ENCODE peak calls at places on chromosomes 16 and 17, in ten cellular contexts. One of them, this sample, is unnamed.

GRCh38 chr17:79011451-79012147 is 2.0 kb upstream of the CANT1 start:
- DNase-seq in NCI-H187: no peak
- DNase-seq in stimulated activated CD8-positive, alpha-beta memory T cell treated with anti-CD3 and anti-CD28 coated beads, Interleukin-15, amount 100 ng/mL, for 24 hours: no peak
- DNase-seq in GM13977: no peak
- DNase-seq in putamen: no peak
- DNase-seq in left ventricle myocardium inferior: no peak
- DNase-seq in cardiac septum: no peak
- DNase-seq in Right ventricle myocardium superior: no peak
- DNase-seq in stimulated activated CD4-positive, alpha-beta T cell treated with anti-CD3 and anti-CD28 coated beads, Interleukin-4, amount 100 ng/mL, for 4 hours: no peak
- DNase-seq in Peyer's patch: no peak
- DNase-seq in this sample: no peak

GRCh38 chr16:56649271-56649670 is 2.4 kb upstream of the MT1B start:
- DNase-seq in putamen: no peak
- DNase-seq in stimulated activated CD8-positive, alpha-beta memory T cell treated with anti-CD3 and anti-CD28 coated beads, Interleukin-15, amount 100 ng/mL, for 24 hours: no peak
- DNase-seq in stimulated activated CD4-positive, alpha-beta T cell treated with anti-CD3 and anti-CD28 coated beads, Interleukin-4, amount 100 ng/mL, for 4 hours: no peak
- DNase-seq in left ventricle myocardium inferior: no peak
- DNase-seq in Peyer's patch: no peak
- DNase-seq in Right ventricle myocardium superior: no peak
- DNase-seq in GM13977: no peak
- DNase-seq in cardiac septum: no peak
- DNase-seq in NCI-H187: no peak
- DNase-seq in this sample: no peak

GRCh38 chr16:25109643-25110042 is 1.9 kb upstream of the LCMT1 start:
- DNase-seq in Right ventricle myocardium superior: no peak
- DNase-seq in stimulated activated CD4-positive, alpha-beta T cell treated with anti-CD3 and anti-CD28 coated beads, Interleukin-4, amount 100 ng/mL, for 4 hours: no peak
- DNase-seq in putamen: no peak
- DNase-seq in Peyer's patch: no peak
- DNase-seq in GM13977: no peak
- DNase-seq in cardiac septum: no peak
- DNase-seq in NCI-H187: no peak
- DNase-seq in stimulated activated CD8-positive, alpha-beta memory T cell treated with anti-CD3 and anti-CD28 coated beads, Interleukin-15, amount 100 ng/mL, for 24 hours: no peak
- DNase-seq in left ventricle myocardium inferior: no peak
- DNase-seq in this sample: no peak

GRCh38 chr17:77528516-77529327 is 388.0 kb downstream of the SEC14L1 start:
- DNase-seq in cardiac septum: peak; percentile 70
- DNase-seq in Right ventricle myocardium superior: no peak
- DNase-seq in Peyer's patch: no peak
- DNase-seq in GM13977: no peak
- DNase-seq in stimulated activated CD4-positive, alpha-beta T cell treated with anti-CD3 and anti-CD28 coated beads, Interleukin-4, amount 100 ng/mL, for 4 hours: no peak
- DNase-seq in left ventricle myocardium inferior: peak; percentile 25
- DNase-seq in stimulated activated CD8-positive, alpha-beta memory T cell treated with anti-CD3 and anti-CD28 coated beads, Interleukin-15, amount 100 ng/mL, for 24 hours: peak; percentile 13
- DNase-seq in putamen: no peak
- DNase-seq in NCI-H187: no peak
- DNase-seq in this sample: peak; percentile 87

GRCh38 chr16:30697264-30698138 is 1.5 kb upstream of the SRCAP start:
- DNase-seq in Peyer's patch: peak; percentile 99
- DNase-seq in GM13977: peak; percentile 94
- DNase-seq in stimulated activated CD8-positive, alpha-beta memory T cell treated with anti-CD3 and anti-CD28 coated beads, Interleukin-15, amount 100 ng/mL, for 24 hours: no peak
- DNase-seq in Right ventricle myocardium superior: no peak
- DNase-seq in NCI-H187: no peak
- DNase-seq in stimulated activated CD4-positive, alpha-beta T cell treated with anti-CD3 and anti-CD28 coated beads, Interleukin-4, amount 100 ng/mL, for 4 hours: no peak
- DNase-seq in putamen: no peak
- DNase-seq in left ventricle myocardium inferior: no peak
- DNase-seq in cardiac septum: no peak
- DNase-seq in this sample: peak; percentile 98

GRCh38 chr17:76909971-76910760 is 42.0 kb downstream of the MGAT5B start:
- DNase-seq in stimulated activated CD8-positive, alpha-beta memory T cell treated with anti-CD3 and anti-CD28 coated beads, Interleukin-15, amount 100 ng/mL, for 24 hours: no peak
- DNase-seq in GM13977: peak; percentile 64
- DNase-seq in left ventricle myocardium inferior: peak; percentile 44
- DNase-seq in putamen: no peak
- DNase-seq in cardiac septum: no peak
- DNase-seq in stimulated activated CD4-positive, alpha-beta T cell treated with anti-CD3 and anti-CD28 coated beads, Interleukin-4, amount 100 ng/mL, for 4 hours: no peak
- DNase-seq in Peyer's patch: no peak
- DNase-seq in NCI-H187: no peak
- DNase-seq in Right ventricle myocardium superior: peak; percentile 54
- DNase-seq in this sample: peak; percentile 94

GRCh38 chr17:36608794-36609497 is 7.6 kb downstream of the MRM1 start:
- DNase-seq in GM13977: no peak
- DNase-seq in stimulated activated CD4-positive, alpha-beta T cell treated with anti-CD3 and anti-CD28 coated beads, Interleukin-4, amount 100 ng/mL, for 4 hours: no peak
- DNase-seq in cardiac septum: no peak
- DNase-seq in Peyer's patch: no peak
- DNase-seq in left ventricle myocardium inferior: peak; percentile 27
- DNase-seq in putamen: no peak
- DNase-seq in Right ventricle myocardium superior: peak; percentile 55
- DNase-seq in NCI-H187: peak; percentile 55
- DNase-seq in stimulated activated CD8-positive, alpha-beta memory T cell treated with anti-CD3 and anti-CD28 coated beads, Interleukin-15, amount 100 ng/mL, for 24 hours: no peak
- DNase-seq in this sample: peak; percentile 76

GRCh38 chr17:16477255-16477654 is 14.7 kb downstream of the LRRC75A start:
- DNase-seq in left ventricle myocardium inferior: peak; percentile 37
- DNase-seq in putamen: no peak
- DNase-seq in Peyer's patch: no peak
- DNase-seq in Right ventricle myocardium superior: no peak
- DNase-seq in GM13977: no peak
- DNase-seq in cardiac septum: no peak
- DNase-seq in stimulated activated CD4-positive, alpha-beta T cell treated with anti-CD3 and anti-CD28 coated beads, Interleukin-4, amount 100 ng/mL, for 4 hours: no peak
- DNase-seq in stimulated activated CD8-positive, alpha-beta memory T cell treated with anti-CD3 and anti-CD28 coated beads, Interleukin-15, amount 100 ng/mL, for 24 hours: no peak
- DNase-seq in NCI-H187: no peak
- DNase-seq in this sample: no peak

GRCh38 chr16:57663436-57663835 is 4.7 kb upstream of the ADGRG3 start:
- DNase-seq in NCI-H187: no peak
- DNase-seq in left ventricle myocardium inferior: no peak
- DNase-seq in cardiac septum: no peak
- DNase-seq in stimulated activated CD4-positive, alpha-beta T cell treated with anti-CD3 and anti-CD28 coated beads, Interleukin-4, amount 100 ng/mL, for 4 hours: no peak
- DNase-seq in stimulated activated CD8-positive, alpha-beta memory T cell treated with anti-CD3 and anti-CD28 coated beads, Interleukin-15, amount 100 ng/mL, for 24 hours: no peak
- DNase-seq in Right ventricle myocardium superior: no peak
- DNase-seq in GM13977: no peak
- DNase-seq in Peyer's patch: no peak
- DNase-seq in putamen: no peak
- DNase-seq in this sample: no peak

GRCh38 chr17:40062347-40063033 is at the start of gene THRA:
- DNase-seq in stimulated activated CD4-positive, alpha-beta T cell treated with anti-CD3 and anti-CD28 coated beads, Interleukin-4, amount 100 ng/mL, for 4 hours: peak; percentile 61
- DNase-seq in cardiac septum: peak; percentile 92
- DNase-seq in NCI-H187: no peak
- DNase-seq in putamen: peak; percentile 81
- DNase-seq in Peyer's patch: peak; percentile 77
- DNase-seq in stimulated activated CD8-positive, alpha-beta memory T cell treated with anti-CD3 and anti-CD28 coated beads, Interleukin-15, amount 100 ng/mL, for 24 hours: no peak
- DNase-seq in left ventricle myocardium inferior: peak; percentile 83
- DNase-seq in Right ventricle myocardium superior: peak; percentile 84
- DNase-seq in GM13977: peak; percentile 92
- DNase-seq in this sample: peak; percentile 78

GRCh38 chr17:61420128-61420527 is 20.5 kb downstream of the TBX2 start:
- DNase-seq in left ventricle myocardium inferior: no peak
- DNase-seq in GM13977: no peak
- DNase-seq in stimulated activated CD8-positive, alpha-beta memory T cell treated with anti-CD3 and anti-CD28 coated beads, Interleukin-15, amount 100 ng/mL, for 24 hours: no peak
- DNase-seq in Peyer's patch: no peak
- DNase-seq in putamen: no peak
- DNase-seq in cardiac septum: no peak
- DNase-seq in NCI-H187: no peak
- DNase-seq in stimulated activated CD4-positive, alpha-beta T cell treated with anti-CD3 and anti-CD28 coated beads, Interleukin-4, amount 100 ng/mL, for 4 hours: no peak
- DNase-seq in Right ventricle myocardium superior: no peak
- DNase-seq in this sample: no peak

GRCh38 chr16:49337814-49338350 is 35.7 kb upstream of the C16orf78 start:
- DNase-seq in stimulated activated CD4-positive, alpha-beta T cell treated with anti-CD3 and anti-CD28 coated beads, Interleukin-4, amount 100 ng/mL, for 4 hours: no peak
- DNase-seq in NCI-H187: peak; percentile 30
- DNase-seq in stimulated activated CD8-positive, alpha-beta memory T cell treated with anti-CD3 and anti-CD28 coated beads, Interleukin-15, amount 100 ng/mL, for 24 hours: no peak
- DNase-seq in left ventricle myocardium inferior: no peak
- DNase-seq in GM13977: no peak
- DNase-seq in Peyer's patch: no peak
- DNase-seq in putamen: no peak
- DNase-seq in cardiac septum: peak; percentile 5
- DNase-seq in Right ventricle myocardium superior: no peak
- DNase-seq in this sample: no peak

GRCh38 chr16:13845232-13845631 is 74.7 kb upstream of the ERCC4 start:
- DNase-seq in GM13977: no peak
- DNase-seq in Peyer's patch: no peak
- DNase-seq in Right ventricle myocardium superior: no peak
- DNase-seq in left ventricle myocardium inferior: no peak
- DNase-seq in stimulated activated CD8-positive, alpha-beta memory T cell treated with anti-CD3 and anti-CD28 coated beads, Interleukin-15, amount 100 ng/mL, for 24 hours: no peak
- DNase-seq in cardiac septum: no peak
- DNase-seq in NCI-H187: no peak
- DNase-seq in putamen: no peak
- DNase-seq in stimulated activated CD4-positive, alpha-beta T cell treated with anti-CD3 and anti-CD28 coated beads, Interleukin-4, amount 100 ng/mL, for 4 hours: no peak
- DNase-seq in this sample: no peak

GRCh38 chr17:42472709-42473521 is 14.2 kb downstream of the ATP6V0A1 start:
- DNase-seq in cardiac septum: no peak
- DNase-seq in left ventricle myocardium inferior: no peak
- DNase-seq in stimulated activated CD8-positive, alpha-beta memory T cell treated with anti-CD3 and anti-CD28 coated beads, Interleukin-15, amount 100 ng/mL, for 24 hours: no peak
- DNase-seq in putamen: no peak
- DNase-seq in NCI-H187: no peak
- DNase-seq in Peyer's patch: no peak
- DNase-seq in GM13977: no peak
- DNase-seq in stimulated activated CD4-positive, alpha-beta T cell treated with anti-CD3 and anti-CD28 coated beads, Interleukin-4, amount 100 ng/mL, for 4 hours: no peak
- DNase-seq in Right ventricle myocardium superior: no peak
- DNase-seq in this sample: no peak

GRCh38 chr16:78249832-78250231 is 150.4 kb downstream of the WWOX start:
- DNase-seq in putamen: no peak
- DNase-seq in Right ventricle myocardium superior: no peak
- DNase-seq in GM13977: no peak
- DNase-seq in stimulated activated CD4-positive, alpha-beta T cell treated with anti-CD3 and anti-CD28 coated beads, Interleukin-4, amount 100 ng/mL, for 4 hours: no peak
- DNase-seq in stimulated activated CD8-positive, alpha-beta memory T cell treated with anti-CD3 and anti-CD28 coated beads, Interleukin-15, amount 100 ng/mL, for 24 hours: no peak
- DNase-seq in cardiac septum: no peak
- DNase-seq in NCI-H187: no peak
- DNase-seq in Peyer's patch: no peak
- DNase-seq in left ventricle myocardium inferior: no peak
- DNase-seq in this sample: no peak

GRCh38 chr16:79173910-79174309 is 426.6 kb downstream of the MAF start:
- DNase-seq in Right ventricle myocardium superior: no peak
- DNase-seq in cardiac septum: no peak
- DNase-seq in left ventricle myocardium inferior: no peak
- DNase-seq in Peyer's patch: no peak
- DNase-seq in NCI-H187: no peak
- DNase-seq in stimulated activated CD8-positive, alpha-beta memory T cell treated with anti-CD3 and anti-CD28 coated beads, Interleukin-15, amount 100 ng/mL, for 24 hours: no peak
- DNase-seq in GM13977: no peak
- DNase-seq in stimulated activated CD4-positive, alpha-beta T cell treated with anti-CD3 and anti-CD28 coated beads, Interleukin-4, amount 100 ng/mL, for 4 hours: no peak
- DNase-seq in putamen: no peak
- DNase-seq in this sample: no peak

GRCh38 chr17:21823643-21824042 is 131.3 kb downstream of the KCNJ18 start:
- DNase-seq in stimulated activated CD4-positive, alpha-beta T cell treated with anti-CD3 and anti-CD28 coated beads, Interleukin-4, amount 100 ng/mL, for 4 hours: no peak
- DNase-seq in NCI-H187: no peak
- DNase-seq in stimulated activated CD8-positive, alpha-beta memory T cell treated with anti-CD3 and anti-CD28 coated beads, Interleukin-15, amount 100 ng/mL, for 24 hours: no peak
- DNase-seq in Right ventricle myocardium superior: no peak
- DNase-seq in cardiac septum: no peak
- DNase-seq in GM13977: no peak
- DNase-seq in putamen: no peak
- DNase-seq in left ventricle myocardium inferior: no peak
- DNase-seq in Peyer's patch: no peak
- DNase-seq in this sample: no peak

GRCh38 chr17:50469005-50469605 is 425 bp upstream of the CHAD start:
- DNase-seq in stimulated activated CD8-positive, alpha-beta memory T cell treated with anti-CD3 and anti-CD28 coated beads, Interleukin-15, amount 100 ng/mL, for 24 hours: no peak
- DNase-seq in left ventricle myocardium inferior: no peak
- DNase-seq in stimulated activated CD4-positive, alpha-beta T cell treated with anti-CD3 and anti-CD28 coated beads, Interleukin-4, amount 100 ng/mL, for 4 hours: no peak
- DNase-seq in GM13977: no peak
- DNase-seq in Right ventricle myocardium superior: no peak
- DNase-seq in cardiac septum: no peak
- DNase-seq in NCI-H187: no peak
- DNase-seq in Peyer's patch: no peak
- DNase-seq in putamen: no peak
- DNase-seq in this sample: peak; percentile 50

GRCh38 chr17:60142872-60143499 is 6.8 kb upstream of the CA4 start:
- DNase-seq in GM13977: peak; percentile 80
- DNase-seq in NCI-H187: peak; percentile 32
- DNase-seq in putamen: peak; percentile 63
- DNase-seq in Right ventricle myocardium superior: peak; percentile 89
- DNase-seq in left ventricle myocardium inferior: peak; percentile 76
- DNase-seq in stimulated activated CD8-positive, alpha-beta memory T cell treated with anti-CD3 and anti-CD28 coated beads, Interleukin-15, amount 100 ng/mL, for 24 hours: peak; percentile 48
- DNase-seq in stimulated activated CD4-positive, alpha-beta T cell treated with anti-CD3 and anti-CD28 coated beads, Interleukin-4, amount 100 ng/mL, for 4 hours: peak; percentile 68
- DNase-seq in cardiac septum: peak; percentile 93
- DNase-seq in Peyer's patch: peak; percentile 78
- DNase-seq in this sample: peak; percentile 97

GRCh38 chr16:30369091-30369937 is 980 bp downstream of the TBC1D10B start:
- DNase-seq in stimulated activated CD8-positive, alpha-beta memory T cell treated with anti-CD3 and anti-CD28 coated beads, Interleukin-15, amount 100 ng/mL, for 24 hours: no peak
- DNase-seq in Right ventricle myocardium superior: no peak
- DNase-seq in GM13977: no peak
- DNase-seq in stimulated activated CD4-positive, alpha-beta T cell treated with anti-CD3 and anti-CD28 coated beads, Interleukin-4, amount 100 ng/mL, for 4 hours: no peak
- DNase-seq in putamen: no peak
- DNase-seq in Peyer's patch: no peak
- DNase-seq in left ventricle myocardium inferior: no peak
- DNase-seq in cardiac septum: no peak
- DNase-seq in NCI-H187: no peak
- DNase-seq in this sample: peak; percentile 29

GRCh38 chr17:41503202-41503601 is 2.2 kb downstream of the KRT13 start:
- DNase-seq in Peyer's patch: no peak
- DNase-seq in putamen: no peak
- DNase-seq in stimulated activated CD8-positive, alpha-beta memory T cell treated with anti-CD3 and anti-CD28 coated beads, Interleukin-15, amount 100 ng/mL, for 24 hours: no peak
- DNase-seq in stimulated activated CD4-positive, alpha-beta T cell treated with anti-CD3 and anti-CD28 coated beads, Interleukin-4, amount 100 ng/mL, for 4 hours: no peak
- DNase-seq in cardiac septum: no peak
- DNase-seq in Right ventricle myocardium superior: no peak
- DNase-seq in GM13977: no peak
- DNase-seq in NCI-H187: no peak
- DNase-seq in left ventricle myocardium inferior: no peak
- DNase-seq in this sample: no peak

GRCh38 chr17:5785867-5786509 is 201.7 kb upstream of the NLRP1 start:
- DNase-seq in left ventricle myocardium inferior: no peak
- DNase-seq in Peyer's patch: no peak
- DNase-seq in stimulated activated CD4-positive, alpha-beta T cell treated with anti-CD3 and anti-CD28 coated beads, Interleukin-4, amount 100 ng/mL, for 4 hours: no peak
- DNase-seq in putamen: no peak
- DNase-seq in GM13977: peak; percentile 49
- DNase-seq in NCI-H187: no peak
- DNase-seq in cardiac septum: no peak
- DNase-seq in stimulated activated CD8-positive, alpha-beta memory T cell treated with anti-CD3 and anti-CD28 coated beads, Interleukin-15, amount 100 ng/mL, for 24 hours: no peak
- DNase-seq in Right ventricle myocardium superior: no peak
- DNase-seq in this sample: no peak

GRCh38 chr16:66274335-66275110 is 92.0 kb upstream of the CDH5 start:
- DNase-seq in putamen: no peak
- DNase-seq in cardiac septum: no peak
- DNase-seq in stimulated activated CD4-positive, alpha-beta T cell treated with anti-CD3 and anti-CD28 coated beads, Interleukin-4, amount 100 ng/mL, for 4 hours: no peak
- DNase-seq in stimulated activated CD8-positive, alpha-beta memory T cell treated with anti-CD3 and anti-CD28 coated beads, Interleukin-15, amount 100 ng/mL, for 24 hours: no peak
- DNase-seq in NCI-H187: no peak
- DNase-seq in Right ventricle myocardium superior: no peak
- DNase-seq in GM13977: peak; percentile 65
- DNase-seq in left ventricle myocardium inferior: no peak
- DNase-seq in Peyer's patch: no peak
- DNase-seq in this sample: no peak

GRCh38 chr16:9116141-9116540 is 24.7 kb downstream of the HAPSTR1 start:
- DNase-seq in left ventricle myocardium inferior: no peak
- DNase-seq in stimulated activated CD4-positive, alpha-beta T cell treated with anti-CD3 and anti-CD28 coated beads, Interleukin-4, amount 100 ng/mL, for 4 hours: no peak
- DNase-seq in putamen: no peak
- DNase-seq in NCI-H187: no peak
- DNase-seq in stimulated activated CD8-positive, alpha-beta memory T cell treated with anti-CD3 and anti-CD28 coated beads, Interleukin-15, amount 100 ng/mL, for 24 hours: no peak
- DNase-seq in Right ventricle myocardium superior: no peak
- DNase-seq in GM13977: no peak
- DNase-seq in cardiac septum: no peak
- DNase-seq in Peyer's patch: no peak
- DNase-seq in this sample: no peak

GRCh38 chr16:29899516-29900101 is at the start of gene SEZ6L2:
- DNase-seq in stimulated activated CD4-positive, alpha-beta T cell treated with anti-CD3 and anti-CD28 coated beads, Interleukin-4, amount 100 ng/mL, for 4 hours: no peak
- DNase-seq in cardiac septum: peak; percentile 88
- DNase-seq in GM13977: peak; percentile 43
- DNase-seq in stimulated activated CD8-positive, alpha-beta memory T cell treated with anti-CD3 and anti-CD28 coated beads, Interleukin-15, amount 100 ng/mL, for 24 hours: peak; percentile 74
- DNase-seq in putamen: peak; percentile 89
- DNase-seq in Right ventricle myocardium superior: no peak
- DNase-seq in Peyer's patch: no peak
- DNase-seq in NCI-H187: peak; percentile 44
- DNase-seq in left ventricle myocardium inferior: peak; percentile 31
- DNase-seq in this sample: peak; percentile 98

GRCh38 chr17:81917565-81918332 is at the start of gene SIRT7:
- DNase-seq in stimulated activated CD4-positive, alpha-beta T cell treated with anti-CD3 and anti-CD28 coated beads, Interleukin-4, amount 100 ng/mL, for 4 hours: peak; percentile 79
- DNase-seq in GM13977: peak; percentile 99
- DNase-seq in Right ventricle myocardium superior: peak; percentile 86
- DNase-seq in cardiac septum: peak; percentile 91
- DNase-seq in putamen: peak; percentile 80
- DNase-seq in NCI-H187: peak; percentile 77
- DNase-seq in stimulated activated CD8-positive, alpha-beta memory T cell treated with anti-CD3 and anti-CD28 coated beads, Interleukin-15, amount 100 ng/mL, for 24 hours: peak; percentile 63
- DNase-seq in left ventricle myocardium inferior: peak; percentile 75
- DNase-seq in Peyer's patch: peak; percentile 69
- DNase-seq in this sample: peak; percentile 87

GRCh38 chr17:11871773-11872172 is 125.5 kb downstream of the ZNF18 start:
- DNase-seq in GM13977: no peak
- DNase-seq in cardiac septum: no peak
- DNase-seq in stimulated activated CD8-positive, alpha-beta memory T cell treated with anti-CD3 and anti-CD28 coated beads, Interleukin-15, amount 100 ng/mL, for 24 hours: no peak
- DNase-seq in Peyer's patch: no peak
- DNase-seq in Right ventricle myocardium superior: no peak
- DNase-seq in stimulated activated CD4-positive, alpha-beta T cell treated with anti-CD3 and anti-CD28 coated beads, Interleukin-4, amount 100 ng/mL, for 4 hours: no peak
- DNase-seq in left ventricle myocardium inferior: no peak
- DNase-seq in putamen: no peak
- DNase-seq in NCI-H187: no peak
- DNase-seq in this sample: no peak

GRCh38 chr16:870856-871561 is 70.5 kb upstream of the GNG13 start:
- DNase-seq in Peyer's patch: no peak
- DNase-seq in NCI-H187: no peak
- DNase-seq in stimulated activated CD4-positive, alpha-beta T cell treated with anti-CD3 and anti-CD28 coated beads, Interleukin-4, amount 100 ng/mL, for 4 hours: no peak
- DNase-seq in cardiac septum: no peak
- DNase-seq in stimulated activated CD8-positive, alpha-beta memory T cell treated with anti-CD3 and anti-CD28 coated beads, Interleukin-15, amount 100 ng/mL, for 24 hours: no peak
- DNase-seq in putamen: no peak
- DNase-seq in Right ventricle myocardium superior: peak; percentile 29
- DNase-seq in left ventricle myocardium inferior: peak; percentile 10
- DNase-seq in GM13977: no peak
- DNase-seq in this sample: no peak

This sample was measured in GM23338.